ENCODE peak calls at places on chromosomes 2 and 18, in six cellular contexts. C is suprapubic skin, A is nucleus accumbens, P is iris pigment epithelial cell, N is RWPE1, O is skeletal muscle cell. S is an unnamed sample.

GRCh38 chr18:4806342-4806741 is 351.2 kb upstream of the DLGAP1 start:
- DNase-seq in C (no peak), A (no peak), P (no peak), N (no peak), O (no peak), S (no peak)

GRCh38 chr18:79517322-79517721 is 121.6 kb downstream of the NFATC1 start:
- DNase-seq in C (no peak), A (no peak), P (no peak), N (no peak), O (no peak), S (no peak)

GRCh38 chr2:25814681-25815080 is 63.6 kb downstream of the ASXL2 start:
- DNase-seq in C (no peak), A (no peak), P (no peak), N (peak; percentile 9), O (no peak), S (no peak)

GRCh38 chr2:207772081-207772843 is 2.6 kb upstream of the FZD5 start:
- DNase-seq in C (no peak), A (no peak), P (no peak), N (no peak), O (no peak), S (peak; percentile 52)

GRCh38 chr2:29196792-29197788 is 81.9 kb downstream of the CLIP4 start:
- DNase-seq in C (no peak), A (peak; percentile 62), P (peak; percentile 51), N (peak; percentile 77), O (no peak), S (peak; percentile 70)

GRCh38 chr2:160522951-160523700 is 29.5 kb upstream of the RBMS1 start:
- DNase-seq in C (no peak), A (no peak), P (peak; percentile 86), N (no peak), O (peak; percentile 19), S (peak; percentile 27)

GRCh38 chr2:88668862-88669261 is 22.6 kb upstream of the RPIA start:
- DNase-seq in C (no peak), A (no peak), P (no peak), N (no peak), O (no peak), S (no peak)

GRCh38 chr2:233413529-233414272 is 59.4 kb downstream of the DGKD start:
- DNase-seq in C (no peak), A (peak; percentile 46), P (no peak), N (peak; percentile 89), O (peak; percentile 45), S (peak; percentile 79)

GRCh38 chr18:76741346-76741745 is 81.0 kb upstream of the ZNF236 start:
- DNase-seq in C (no peak), A (no peak), P (no peak), N (peak; percentile 36), O (no peak), S (no peak)

GRCh38 chr18:80252136-80252535 is 4.8 kb upstream of the PARD6G start:
- DNase-seq in C (no peak), A (no peak), P (peak; percentile 47), N (no peak), O (peak; percentile 11), S (no peak)

GRCh38 chr2:10284108-10284870 is 18.4 kb upstream of the HPCAL1 start:
- DNase-seq in C (no peak), A (peak; percentile 85), P (no peak), N (no peak), O (no peak), S (no peak)

GRCh38 chr2:88810017-88810416 is 118.5 kb downstream of the RPIA start:
- DNase-seq in C (no peak), A (no peak), P (no peak), N (no peak), O (no peak), S (no peak)

GRCh38 chr2:213229814-213230213 is 54.5 kb upstream of the SPAG16 start:
- DNase-seq in C (no peak), A (no peak), P (peak; percentile 97), N (peak; percentile 5), O (peak; percentile 64), S (peak; percentile 78)

GRCh38 chr2:241083091-241083415 is 19.0 kb downstream of the MTERF4 start:
- DNase-seq in C (no peak), A (no peak), P (no peak), N (no peak), O (no peak), S (no peak)

GRCh38 chr2:33242845-33243244 is 233.6 kb upstream of the RASGRP3 start:
- DNase-seq in C (no peak), A (no peak), P (peak; percentile 86), N (peak; percentile 11), O (peak; percentile 69), S (peak; percentile 87)

GRCh38 chr2:157810037-157810436 is 66.1 kb downstream of the ACVR1 start:
- DNase-seq in C (no peak), A (no peak), P (peak; percentile 39), N (no peak), O (no peak), S (peak; percentile 41)

GRCh38 chr2:142757111-142757510 is 120.4 kb upstream of the KYNU start:
- DNase-seq in C (no peak), A (no peak), P (peak; percentile 20), N (no peak), O (no peak), S (peak; percentile 9)

GRCh38 chr2:217510790-217511291 is 492.0 kb downstream of the TNS1 start:
- DNase-seq in C (no peak), A (peak; percentile 60), P (peak; percentile 89), N (peak; percentile 73), O (peak; percentile 55), S (peak; percentile 92)

GRCh38 chr18:60883594-60883993 is 449.6 kb upstream of the CDH20 start:
- DNase-seq in C (no peak), A (no peak), P (no peak), N (no peak), O (no peak), S (no peak)

GRCh38 chr2:21431078-21431477 is 307.3 kb downstream of the TDRD15 start:
- DNase-seq in C (no peak), A (peak; percentile 5), P (no peak), N (no peak), O (no peak), S (no peak)

S was measured in fibroblast of pulmonary artery.